ENCODE peak calls at places on chromosomes 7 and 10, in eight cellular contexts. X, J, S, M, T, C, N and W are unnamed samples.

GRCh38 chr7:46282155-46282554 is 361.1 kb upstream of the IGFBP3 start:
- DNase-seq in X (no peak), T (no peak), C (no peak), N (no peak), M (no peak), J (no peak), S (no peak), W (no peak)

GRCh38 chr7:2309889-2310331 is 4.3 kb downstream of the SNX8 start:
- DNase-seq in M (peak; percentile 85), S (peak; percentile 59), T (no peak), J (peak; percentile 89), C (no peak), N (peak; percentile 16), X (no peak), W (no peak)

GRCh38 chr10:107561136-107561650 is 396.7 kb upstream of the SORCS1 start:
- DNase-seq in J (no peak), M (no peak), T (no peak), S (no peak), C (no peak), N (no peak), X (no peak), W (no peak)

GRCh38 chr10:73156054-73156453 is 11.8 kb downstream of the ECD start:
- DNase-seq in N (no peak), M (no peak), J (no peak), C (no peak), X (no peak), S (no peak), T (no peak), W (no peak)

GRCh38 chr7:44883961-44884360 is 1.4 kb downstream of the PURB start:
- DNase-seq in J (no peak), M (no peak), N (no peak), T (no peak), X (no peak), C (no peak), S (no peak), W (no peak)

GRCh38 chr10:99370993-99371392 is 41.8 kb downstream of the CNNM1 start:
- DNase-seq in S (no peak), J (peak; percentile 33), C (no peak), T (no peak), X (no peak), N (no peak), M (peak; percentile 20), W (no peak)

GRCh38 chr10:974038-974784 is 14.0 kb upstream of the GTPBP4 start:
- DNase-seq in X (no peak), T (no peak), C (no peak), M (no peak), N (no peak), S (no peak), J (no peak), W (no peak)

GRCh38 chr10:79331226-79331625 is 16.0 kb upstream of the PPIF start:
- DNase-seq in J (no peak), M (no peak), C (no peak), X (no peak), S (no peak), N (no peak), T (no peak), W (no peak)

GRCh38 chr7:138889566-138889965 is 91.6 kb upstream of the ATP6V0A4 start:
- DNase-seq in M (peak; percentile 17), N (no peak), X (no peak), T (no peak), S (peak; percentile 41), C (no peak), J (no peak), W (no peak)

GRCh38 chr7:150444674-150445365 is 5.6 kb upstream of the GIMAP8 start:
- DNase-seq in X (no peak), T (no peak), N (no peak), C (no peak), M (no peak), J (no peak), S (no peak), W (no peak)

GRCh38 chr10:68804692-68805091 is 22.6 kb upstream of the STOX1 start:
- DNase-seq in T (no peak), S (no peak), N (no peak), M (no peak), C (no peak), J (no peak), X (no peak), W (no peak)

GRCh38 chr10:69914373-69915268 is 112.9 kb downstream of the COL13A1 start:
- DNase-seq in C (peak; percentile 28), T (peak; percentile 75), X (peak; percentile 33), N (peak; percentile 70), S (no peak), M (peak; percentile 78), J (peak; percentile 79), W (no peak)

GRCh38 chr7:81007053-81007452 is 88.2 kb upstream of the SEMA3C start:
- DNase-seq in X (no peak), J (no peak), S (no peak), C (no peak), M (peak; percentile 28), T (no peak), N (no peak), W (no peak)

GRCh38 chr7:79009647-79010046 is 443.8 kb downstream of the MAGI2 start:
- DNase-seq in X (no peak), M (no peak), N (no peak), S (no peak), T (no peak), J (no peak), C (no peak), W (no peak)

GRCh38 chr7:72539702-72540101 is 127.6 kb upstream of the CALN1 start:
- DNase-seq in J (no peak), S (no peak), M (no peak), C (no peak), N (no peak), T (no peak), X (no peak), W (no peak)
- TF ChIP-seq CTCF in J (no peak), S (no peak), M (no peak), C (no peak), N (no peak), T (no peak), X (no peak), W (no peak)

GRCh38 chr7:22109761-22110160 is 164.1 kb upstream of the CDCA7L start:
- DNase-seq in X (no peak), J (no peak), T (peak; percentile 54), M (peak; percentile 42), C (no peak), N (peak; percentile 24), S (peak; percentile 10), W (peak; percentile 11)
- TF ChIP-seq CTCF in X (no peak), J (no peak), T (peak; percentile 67), M (peak; percentile 59), C (no peak), N (no peak), S (peak; percentile 39), W (peak; percentile 42)

GRCh38 chr7:141754939-141755338 is 9.0 kb upstream of the TAS2R3 start:
- DNase-seq in S (no peak), J (peak; percentile 3), X (no peak), C (no peak), N (no peak), T (peak; percentile 40), M (peak; percentile 16), W (no peak)
- TF ChIP-seq CTCF in S (peak; percentile 26), J (peak; percentile 20), X (peak; percentile 32), C (peak; percentile 73), N (no peak), T (peak; percentile 70), M (peak; percentile 51), W (peak; percentile 43)

GRCh38 chr10:124298891-124299290 is 119.8 kb downstream of the OAT start:
- DNase-seq in N (no peak), S (no peak), M (no peak), T (no peak), C (no peak), J (no peak), X (no peak), W (no peak)

GRCh38 chr10:124294811-124295770 is 123.6 kb downstream of the OAT start:
- DNase-seq in N (no peak), M (no peak), J (peak; percentile 57), X (no peak), S (no peak), T (no peak), C (no peak), W (peak; percentile 91)

GRCh38 chr10:124293641-124294449 is 124.9 kb downstream of the OAT start:
- DNase-seq in X (no peak), S (no peak), M (no peak), N (no peak), T (peak; percentile 34), J (no peak), C (no peak), W (no peak)

GRCh38 chr10:124296813-124297788 is 121.6 kb downstream of the OAT start:
- DNase-seq in C (no peak), S (no peak), J (no peak), T (no peak), M (no peak), N (no peak), X (no peak), W (no peak)

GRCh38 chr10:124296121-124296812 is 122.5 kb downstream of the OAT start:
- DNase-seq in T (no peak), N (no peak), S (peak; percentile 82), M (no peak), C (no peak), X (no peak), J (peak; percentile 51), W (no peak)
- TF ChIP-seq CTCF in T (no peak), N (no peak), S (peak; percentile 30), M (no peak), C (no peak), X (no peak), J (no peak), W (peak; percentile 29)